ENCODE peak calls at places on chromosomes 11 and 22, in nine cellular contexts. One of them, this sample, is unnamed.

GRCh38 chr11:2272241-2272945 is 2.0 kb upstream of the ASCL2 start:
- DNase-seq in ovary: peak
- DNase-seq in uterus: peak
- DNase-seq in IMR-90: no peak
- DNase-seq in prostate gland: no peak
- DNase-seq in HCT116: no peak
- DNase-seq in A549: no peak
- DNase-seq in upper lobe of left lung: no peak
- DNase-seq in body of pancreas: no peak
- DNase-seq in this sample: no peak

GRCh38 chr22:28505416-28506156 is 174.1 kb downstream of the TTC28 start:
- DNase-seq in HCT116: no peak
- DNase-seq in upper lobe of left lung: peak
- DNase-seq in prostate gland: no peak
- DNase-seq in A549: no peak
- DNase-seq in body of pancreas: no peak
- DNase-seq in IMR-90: no peak
- DNase-seq in ovary: no peak
- DNase-seq in uterus: no peak
- DNase-seq in this sample: no peak

GRCh38 chr22:47395481-47395880 is 633.0 kb downstream of the TBC1D22A start:
- DNase-seq in prostate gland: no peak
- DNase-seq in IMR-90: peak
- DNase-seq in body of pancreas: no peak
- DNase-seq in ovary: no peak
- DNase-seq in A549: peak
- DNase-seq in uterus: no peak
- DNase-seq in HCT116: no peak
- DNase-seq in upper lobe of left lung: no peak
- DNase-seq in this sample: peak

GRCh38 chr11:77167111-77167626 is 39.1 kb downstream of the MYO7A start:
- DNase-seq in body of pancreas: no peak
- DNase-seq in uterus: no peak
- DNase-seq in prostate gland: no peak
- DNase-seq in ovary: no peak
- DNase-seq in IMR-90: no peak
- DNase-seq in HCT116: no peak
- DNase-seq in A549: no peak
- DNase-seq in upper lobe of left lung: no peak
- DNase-seq in this sample: no peak

GRCh38 chr11:3135491-3136440 is 29.3 kb downstream of the OSBPL5 start:
- DNase-seq in body of pancreas: no peak
- DNase-seq in IMR-90: no peak
- DNase-seq in upper lobe of left lung: peak
- DNase-seq in HCT116: no peak
- DNase-seq in uterus: peak
- DNase-seq in prostate gland: no peak
- DNase-seq in ovary: no peak
- DNase-seq in A549: no peak
- DNase-seq in this sample: no peak

GRCh38 chr11:77471520-77472234 is 2.2 kb downstream of the PAK1 start:
- DNase-seq in A549: peak
- DNase-seq in HCT116: no peak
- DNase-seq in prostate gland: peak
- DNase-seq in uterus: no peak
- DNase-seq in ovary: no peak
- DNase-seq in IMR-90: no peak
- DNase-seq in body of pancreas: peak
- DNase-seq in upper lobe of left lung: no peak
- DNase-seq in this sample: no peak

GRCh38 chr22:26068571-26068970 is 100.7 kb upstream of the SEZ6L start:
- DNase-seq in IMR-90: no peak
- DNase-seq in HCT116: no peak
- DNase-seq in uterus: no peak
- DNase-seq in upper lobe of left lung: no peak
- DNase-seq in A549: no peak
- DNase-seq in ovary: no peak
- DNase-seq in prostate gland: no peak
- DNase-seq in body of pancreas: no peak
- DNase-seq in this sample: no peak

GRCh38 chr22:49969751-49970527 is 9.4 kb downstream of the PIM3 start:
- DNase-seq in ovary: peak
- DNase-seq in upper lobe of left lung: peak
- DNase-seq in HCT116: no peak
- DNase-seq in uterus: peak
- DNase-seq in A549: no peak
- DNase-seq in prostate gland: no peak
- DNase-seq in body of pancreas: peak
- DNase-seq in IMR-90: no peak
- DNase-seq in this sample: peak

GRCh38 chr22:27554106-27554814 is 247.3 kb downstream of the MN1 start:
- DNase-seq in body of pancreas: no peak
- DNase-seq in prostate gland: no peak
- DNase-seq in HCT116: no peak
- DNase-seq in ovary: peak
- DNase-seq in upper lobe of left lung: no peak
- DNase-seq in A549: no peak
- DNase-seq in uterus: no peak
- DNase-seq in IMR-90: peak
- DNase-seq in this sample: no peak

DNA sequence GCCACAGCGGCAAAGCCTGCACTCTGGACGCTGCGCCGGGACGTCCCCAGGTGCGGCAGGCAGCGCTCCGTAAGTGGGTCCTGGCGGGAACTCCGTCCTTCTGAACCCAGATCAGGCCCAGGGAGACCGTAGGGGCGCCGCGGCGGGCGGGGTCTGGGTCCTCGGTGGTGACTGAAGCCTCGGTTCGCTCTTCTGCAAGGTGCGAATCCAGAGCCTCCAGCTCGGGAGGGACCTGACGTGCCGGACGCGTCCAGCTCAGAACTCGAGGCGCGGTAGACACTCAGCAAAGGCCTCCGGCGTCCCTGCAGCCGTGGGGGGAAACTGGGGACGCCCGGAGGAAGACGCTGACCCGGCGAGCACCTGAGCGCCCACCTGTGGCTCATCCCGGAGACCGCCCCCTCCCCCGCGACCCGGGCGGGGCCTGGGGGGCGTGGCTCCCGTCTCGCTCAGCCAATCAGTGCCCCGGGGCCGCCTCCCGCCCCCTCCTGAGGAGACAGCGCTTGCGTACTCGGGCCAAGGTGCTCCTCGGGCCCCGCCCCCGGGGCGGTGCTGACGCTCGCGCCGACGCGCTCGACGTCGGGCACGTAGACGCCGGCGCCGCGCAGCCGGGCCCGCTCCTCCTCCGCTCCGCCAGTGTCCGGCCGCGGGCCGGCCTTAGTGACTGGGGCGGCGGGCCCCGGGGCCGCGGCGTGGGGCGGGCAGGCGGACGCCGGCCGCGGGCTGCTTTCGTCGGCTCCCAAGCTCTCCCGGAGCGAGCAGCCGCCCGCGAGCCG is at the start of gene PPFIA1:
- DNase-seq in body of pancreas: peak
- DNase-seq in HCT116: peak
- DNase-seq in A549: peak
- DNase-seq in prostate gland: peak
- DNase-seq in IMR-90: peak
- DNase-seq in ovary: peak
- DNase-seq in upper lobe of left lung: peak
- DNase-seq in uterus: peak
- DNase-seq in this sample: peak
- TF ChIP-seq POLR2A in body of pancreas: peak
- TF ChIP-seq POLR2A in HCT116: peak
- TF ChIP-seq POLR2A in A549: peak
- TF ChIP-seq POLR2A in prostate gland: peak
- TF ChIP-seq POLR2A in IMR-90: peak
- TF ChIP-seq POLR2A in ovary: peak
- TF ChIP-seq POLR2A in upper lobe of left lung: peak
- TF ChIP-seq POLR2A in uterus: peak
- TF ChIP-seq POLR2A in this sample: peak

GRCh38 chr11:118016094-118016493 is 29.9 kb downstream of the IL10RA start:
- DNase-seq in IMR-90: no peak
- DNase-seq in body of pancreas: no peak
- DNase-seq in upper lobe of left lung: no peak
- DNase-seq in prostate gland: no peak
- DNase-seq in ovary: no peak
- DNase-seq in A549: no peak
- DNase-seq in HCT116: no peak
- DNase-seq in uterus: no peak
- DNase-seq in this sample: no peak

GRCh38 chr11:118012083-118012669 is 26.0 kb downstream of the IL10RA start:
- DNase-seq in prostate gland: no peak
- DNase-seq in IMR-90: peak
- DNase-seq in body of pancreas: no peak
- DNase-seq in A549: no peak
- DNase-seq in ovary: no peak
- DNase-seq in upper lobe of left lung: no peak
- DNase-seq in HCT116: no peak
- DNase-seq in uterus: no peak
- DNase-seq in this sample: no peak

GRCh38 chr11:118014022-118014421 is 27.8 kb downstream of the IL10RA start:
- DNase-seq in ovary: no peak
- DNase-seq in prostate gland: no peak
- DNase-seq in HCT116: no peak
- DNase-seq in uterus: no peak
- DNase-seq in IMR-90: no peak
- DNase-seq in upper lobe of left lung: no peak
- DNase-seq in body of pancreas: no peak
- DNase-seq in A549: no peak
- DNase-seq in this sample: no peak

GRCh38 chr11:118017631-118018315 is 31.6 kb downstream of the IL10RA start:
- DNase-seq in ovary: no peak
- DNase-seq in upper lobe of left lung: no peak
- DNase-seq in prostate gland: no peak
- DNase-seq in A549: no peak
- DNase-seq in IMR-90: no peak
- DNase-seq in uterus: no peak
- DNase-seq in HCT116: no peak
- DNase-seq in body of pancreas: no peak
- DNase-seq in this sample: no peak

DNA sequence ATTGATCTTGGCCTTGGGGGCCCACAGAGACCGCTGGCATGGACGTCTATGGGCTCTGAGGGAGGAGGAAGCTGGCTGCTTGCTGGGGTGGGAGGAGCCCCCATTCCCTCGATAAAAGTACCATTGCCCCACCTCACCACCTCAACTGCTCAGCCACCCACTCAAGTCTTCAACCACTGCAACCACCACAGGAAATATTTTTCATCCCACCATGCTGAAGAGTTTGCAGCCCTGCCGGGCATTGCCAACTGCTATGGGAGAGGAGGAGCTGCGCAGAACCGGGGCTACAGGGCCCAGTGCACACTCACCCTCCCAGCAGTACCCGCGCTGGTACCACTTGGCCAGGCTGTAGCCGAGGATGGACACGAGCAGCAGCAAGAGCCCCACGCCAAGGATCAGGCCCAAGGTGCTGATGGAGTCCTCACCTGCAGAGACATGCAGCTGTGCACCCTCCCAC is 29.2 kb downstream of the IL10RA start:
- DNase-seq in ovary: no peak
- DNase-seq in A549: no peak
- DNase-seq in body of pancreas: no peak
- DNase-seq in upper lobe of left lung: peak
- DNase-seq in HCT116: no peak
- DNase-seq in prostate gland: no peak
- DNase-seq in uterus: no peak
- DNase-seq in IMR-90: no peak
- DNase-seq in this sample: no peak
- H3K27ac ChIP-seq in ovary: no peak
- H3K27ac ChIP-seq in A549: no peak
- H3K27ac ChIP-seq in body of pancreas: no peak
- H3K27ac ChIP-seq in upper lobe of left lung: no peak
- H3K27ac ChIP-seq in HCT116: no peak
- H3K27ac ChIP-seq in prostate gland: no peak
- H3K27ac ChIP-seq in uterus: no peak
- H3K27ac ChIP-seq in IMR-90: no peak
- H3K27ac ChIP-seq in this sample: no peak

DNA sequence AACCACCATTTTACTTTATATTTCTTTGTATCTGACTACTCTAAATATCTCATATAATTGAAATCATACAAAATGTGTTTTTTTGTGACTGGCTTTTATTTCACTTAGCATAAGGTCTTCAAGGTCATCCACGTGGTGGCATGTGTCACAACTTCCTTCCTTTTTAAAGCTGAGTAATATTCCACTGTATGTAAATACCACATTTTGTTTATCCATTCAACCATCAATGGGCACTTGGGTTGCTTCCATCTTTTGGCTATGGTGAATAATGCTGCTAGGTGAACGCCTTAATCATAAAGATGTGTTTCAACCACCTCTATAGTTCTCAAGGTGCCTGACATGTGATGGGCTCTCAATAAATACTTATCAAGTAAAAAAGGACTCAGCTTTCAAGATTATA is 15.5 kb downstream of the RAB30 start:
- DNase-seq in ovary: no peak
- DNase-seq in upper lobe of left lung: no peak
- DNase-seq in prostate gland: no peak
- DNase-seq in uterus: no peak
- DNase-seq in HCT116: no peak
- DNase-seq in body of pancreas: no peak
- DNase-seq in IMR-90: no peak
- DNase-seq in A549: no peak
- DNase-seq in this sample: no peak
- H3K4me3 ChIP-seq in ovary: no peak
- H3K4me3 ChIP-seq in upper lobe of left lung: no peak
- H3K4me3 ChIP-seq in prostate gland: no peak
- H3K4me3 ChIP-seq in uterus: no peak
- H3K4me3 ChIP-seq in HCT116: no peak
- H3K4me3 ChIP-seq in body of pancreas: no peak
- H3K4me3 ChIP-seq in IMR-90: no peak
- H3K4me3 ChIP-seq in A549: no peak
- H3K4me3 ChIP-seq in this sample: no peak

GRCh38 chr11:119121008-119121810 is at the start of gene HINFP:
- DNase-seq in IMR-90: peak
- DNase-seq in prostate gland: peak
- DNase-seq in upper lobe of left lung: peak
- DNase-seq in HCT116: peak
- DNase-seq in ovary: peak
- DNase-seq in A549: peak
- DNase-seq in uterus: peak
- DNase-seq in body of pancreas: peak
- DNase-seq in this sample: peak
- TF ChIP-seq POLR2A in IMR-90: no peak
- TF ChIP-seq POLR2A in prostate gland: peak
- TF ChIP-seq POLR2A in upper lobe of left lung: peak
- TF ChIP-seq POLR2A in HCT116: peak
- TF ChIP-seq POLR2A in ovary: peak
- TF ChIP-seq POLR2A in A549: peak
- TF ChIP-seq POLR2A in uterus: peak
- TF ChIP-seq POLR2A in body of pancreas: no peak
- TF ChIP-seq POLR2A in this sample: peak

This sample was measured in right lobe of liver.